ENCODE peak calls at places on chromosomes 11 and 22, in ten cellular contexts. Z, F, E, J, W, M, A, Q, L and R are unnamed samples. For H3K27me3, the result is how much of the 10 kb centered on the place peaks cover.

GRCh38 chr22:29202231-29203192 is 3.2 kb upstream of the EMID1 start:
- DNase-seq in Z (peak), F (no peak), E (no peak), J (peak), W (no peak), M (no peak), A (peak), Q (no peak), L (peak), R (no peak)

GRCh38 chr11:76663461-76663760 is 7.1 kb downstream of the LRRC32 start:
- DNase-seq in Z (no peak), F (no peak), E (no peak), J (no peak), W (no peak), M (peak), A (no peak), Q (no peak), L (no peak), R (no peak)

GRCh38 chr22:44659140-44659539 is 42.9 kb upstream of the PRR5 start:
- DNase-seq in Z (peak), F (peak), E (no peak), J (no peak), W (no peak), M (no peak), A (no peak), Q (no peak), L (no peak), R (no peak)

GRCh38 chr22:49111085-49111484 is 716.6 kb downstream of the BRD1 start:
- DNase-seq in Z (no peak), F (no peak), E (no peak), J (no peak), W (no peak), M (no peak), A (no peak), Q (no peak), L (no peak), R (no peak)

GRCh38 chr22:25054943-25055511 is 102.5 kb downstream of the KIAA1671 start:
- DNase-seq in Z (no peak), F (peak), E (no peak), J (no peak), W (no peak), M (no peak), A (no peak), Q (no peak), L (no peak), R (no peak)

GRCh38 chr11:702731-703461 is 3.1 kb upstream of the EPS8L2 start:
- DNase-seq in Z (peak), F (peak), E (no peak), J (no peak), W (no peak), M (peak), A (peak), Q (no peak), L (no peak), R (peak)

GRCh38 chr11:83220279-83220678 is 26.8 kb downstream of the ANKRD42 start:
- DNase-seq in Z (no peak), F (no peak), E (no peak), J (no peak), W (no peak), M (no peak), A (no peak), Q (no peak), L (no peak), R (no peak)

GRCh38 chr11:117271208-117271607 is 19.9 kb upstream of the BACE1-AS start:
- DNase-seq in Z (no peak), F (no peak), E (no peak), J (no peak), W (no peak), M (no peak), A (no peak), Q (no peak), L (no peak), R (no peak)

GRCh38 chr11:44199298-44199697 is 103.8 kb downstream of the EXT2 start:
- DNase-seq in Z (no peak), F (no peak), E (no peak), J (no peak), W (no peak), M (no peak), A (no peak), Q (no peak), L (no peak), R (no peak)

GRCh38 chr22:44537016-44537936 is 39.2 kb upstream of the RTL6 start:
- DNase-seq in Z (no peak), F (peak), E (no peak), J (no peak), W (no peak), M (no peak), A (no peak), Q (no peak), L (no peak), R (no peak)

GRCh38 chr22:41048791-41049717 is 43.3 kb upstream of the EP300 start:
- DNase-seq in Z (peak), F (peak), E (no peak), J (no peak), W (peak), M (peak), A (peak), Q (no peak), L (no peak), R (peak)

GRCh38 chr11:17479284-17480214 is 2.9 kb upstream of the ABCC8 start:
- DNase-seq in Z (no peak), F (peak), E (no peak), J (no peak), W (no peak), M (no peak), A (peak), Q (no peak), L (no peak), R (no peak)

GRCh38 chr11:66042227-66043007 is 6.5 kb downstream of the GAL3ST3 start:
- DNase-seq in Z (no peak), F (no peak), E (no peak), J (no peak), W (no peak), M (no peak), A (no peak), Q (no peak), L (no peak), R (no peak)
- H3K27me3 ChIP-seq in Z (under half), F (under half), E (under half), J (under half), W (under half), M (under half), A (under half), Q (under half), L (under half), R (under half)

DNA sequence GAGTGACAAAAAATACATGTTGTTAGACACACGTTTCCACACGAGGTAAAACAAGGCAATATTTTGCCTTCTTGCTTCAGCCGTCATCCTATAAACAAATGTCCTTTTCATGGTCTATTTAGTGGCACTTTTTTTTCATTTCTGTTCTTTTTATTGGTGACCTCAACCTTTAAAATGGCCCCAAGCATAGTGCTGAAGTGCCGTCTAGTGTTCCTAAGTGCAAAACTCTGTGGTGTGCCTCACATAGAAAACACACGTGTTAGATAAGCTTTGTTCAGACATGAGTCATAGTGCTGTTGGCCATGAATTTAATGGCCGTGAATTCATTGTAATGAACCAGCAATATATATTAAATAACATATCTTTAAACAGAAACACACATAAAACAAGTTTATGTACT is 15.6 kb downstream of the OVCH2 start:
- DNase-seq in Z (no peak), F (peak), E (no peak), J (no peak), W (no peak), M (no peak), A (no peak), Q (no peak), L (no peak), R (no peak)
- H3K27me3 ChIP-seq in Z (under half), F (under half), E (under half), J (under half), W (under half), M (under half), A (under half), Q (under half), L (under half), R (under half)

GRCh38 chr11:120168108-120168959 is 30.4 kb upstream of the TRIM29 start:
- DNase-seq in Z (no peak), F (peak), E (no peak), J (no peak), W (no peak), M (peak), A (no peak), Q (no peak), L (no peak), R (no peak)
- H3K27me3 ChIP-seq in Z (half or more), F (under half), E (under half), J (under half), W (under half), M (half or more), A (under half), Q (half or more), L (under half), R (under half)

GRCh38 chr11:124722176-124722575 is 17.6 kb upstream of the NRGN start:
- DNase-seq in Z (no peak), F (no peak), E (no peak), J (no peak), W (no peak), M (no peak), A (no peak), Q (no peak), L (no peak), R (no peak)
- H3K27me3 ChIP-seq in Z (under half), F (half or more), E (under half), J (under half), W (under half), M (under half), A (under half), Q (under half), L (under half), R (under half)

GRCh38 chr22:46409631-46410210 is 74.2 kb downstream of the TRMU start:
- DNase-seq in Z (no peak), F (no peak), E (no peak), J (no peak), W (no peak), M (no peak), A (no peak), Q (no peak), L (no peak), R (no peak)
- H3K27me3 ChIP-seq in Z (under half), F (under half), E (under half), J (under half), W (under half), M (under half), A (under half), Q (under half), L (under half), R (under half)

GRCh38 chr11:64960719-64961118 is 11.2 kb downstream of the MAJIN start:
- DNase-seq in Z (no peak), F (no peak), E (no peak), J (no peak), W (no peak), M (no peak), A (no peak), Q (no peak), L (no peak), R (no peak)
- H3K27me3 ChIP-seq in Z (under half), F (under half), E (under half), J (under half), W (under half), M (under half), A (under half), Q (under half), L (under half), R (under half)

GRCh38 chr11:121550247-121551132 is 97.7 kb upstream of the SORL1-AS1 start:
- DNase-seq in Z (no peak), F (peak), E (no peak), J (no peak), W (peak), M (no peak), A (no peak), Q (no peak), L (no peak), R (no peak)
- H3K27me3 ChIP-seq in Z (under half), F (under half), E (under half), J (under half), W (under half), M (under half), A (under half), Q (under half), L (under half), R (under half)